ENCODE peak calls at places on chromosomes 2 and 18, in five cellular contexts. Z is cardiac fibroblast; A is stimulated activated CD4-positive, alpha-beta T cell treated with anti-CD3 and anti-CD28 coated beads, TNF-alpha, amount 100 ng/mL, for 4 hours; T is chondrocyte; O is heart left ventricle. H is an unnamed sample.

GRCh38 chr2:106192752-106193490 is 1.2 kb downstream of the UXS1 start:
- DNase-seq in Z (peak), A (peak), T (no peak), O (no peak), H (peak)

GRCh38 chr18:67621025-67621713 is 104.6 kb upstream of the DSEL start:
- DNase-seq in Z (no peak), A (no peak), T (no peak), O (no peak), H (no peak)

GRCh38 chr18:69898241-69898861 is 49.3 kb downstream of the CD226 start:
- DNase-seq in Z (no peak), A (no peak), T (no peak), O (no peak), H (no peak)

GRCh38 chr18:49561127-49561376 is 805 bp upstream of the LIPG start:
- DNase-seq in Z (peak), A (no peak), T (no peak), O (no peak), H (no peak)

GRCh38 chr18:41753826-41754225 is 201.2 kb upstream of the PIK3C3 start:
- DNase-seq in Z (peak), A (no peak), T (no peak), O (no peak), H (no peak)

GRCh38 chr2:216535454-216535995 is 36.9 kb downstream of the RPL37A start:
- DNase-seq in Z (peak), A (no peak), T (no peak), O (peak), H (peak)

GRCh38 chr2:12619975-12620374 is 96.8 kb upstream of the TRIB2 start:
- DNase-seq in Z (peak), A (no peak), T (no peak), O (no peak), H (peak)

GRCh38 chr2:236180831-236181453 is 12.8 kb upstream of the GBX2 start:
- DNase-seq in Z (peak), A (no peak), T (no peak), O (no peak), H (peak)

GRCh38 chr2:44495035-44495434 is 133.3 kb downstream of the CAMKMT start:
- DNase-seq in Z (no peak), A (no peak), T (no peak), O (no peak), H (no peak)

GRCh38 chr18:5073026-5073944 is 123.8 kb downstream of the AKAIN1 start:
- DNase-seq in Z (peak), A (no peak), T (no peak), O (no peak), H (no peak)

GRCh38 chr2:178409261-178409660 is 41.7 kb downstream of the PRKRA start:
- DNase-seq in Z (no peak), A (no peak), T (no peak), O (no peak), H (no peak)

GRCh38 chr2:85390941-85391669 is 19.1 kb downstream of the CAPG start:
- DNase-seq in Z (peak), A (peak), T (peak), O (peak), H (no peak)

GRCh38 chr2:239274391-239275001 is 126.3 kb downstream of the HDAC4 start:
- DNase-seq in Z (peak), A (no peak), T (no peak), O (no peak), H (peak)

GRCh38 chr2:23713352-23713751 is 213.6 kb downstream of the ATAD2B start:
- DNase-seq in Z (no peak), A (no peak), T (no peak), O (no peak), H (no peak)

GRCh38 chr2:41926614-41927580 is 120.9 kb upstream of the PKDCC start:
- DNase-seq in Z (no peak), A (no peak), T (no peak), O (no peak), H (no peak)

GRCh38 chr2:20190862-20191713 is 33.8 kb downstream of the SDC1 start:
- DNase-seq in Z (peak), A (no peak), T (no peak), O (no peak), H (no peak)

GRCh38 chr18:58046087-58046793 is 2.2 kb downstream of the NEDD4L start:
- DNase-seq in Z (no peak), A (no peak), T (no peak), O (no peak), H (no peak)